ENCODE peak calls at places on chromosomes 7 and 10, in seven cellular contexts. D is GM23248; O is CD4-positive, CD25-positive, alpha-beta regulatory T cell; Y is esophagus squamous epithelium; F is SK-N-SH; G is colonic mucosa; U is SJCRH30. Z is an unnamed sample.

GRCh38 chr10:80603516-80603915 is 65.8 kb downstream of the SH2D4B start:
- DNase-seq in F (no peak), D (no peak), G (no peak), O (no peak), Y (no peak), U (no peak), Z (no peak)

GRCh38 chr10:110394296-110394695 is 89.6 kb upstream of the SMNDC1 start:
- DNase-seq in U (no peak), D (no peak), O (no peak), G (no peak), Y (no peak), F (no peak), Z (no peak)

GRCh38 chr7:94145602-94146001 is 141.4 kb upstream of the BET1 start:
- DNase-seq in D (peak; percentile 80), U (no peak), F (no peak), G (no peak), O (no peak), Y (no peak), Z (no peak)

GRCh38 chr10:121444515-121444914 is 153.7 kb downstream of the FGFR2 start:
- DNase-seq in D (no peak), F (no peak), Y (no peak), U (no peak), G (no peak), O (no peak), Z (no peak)

GRCh38 chr10:21087476-21087875 is 190.4 kb upstream of the NEBL start:
- DNase-seq in D (no peak), G (no peak), Y (no peak), O (no peak), U (no peak), F (no peak), Z (no peak)

GRCh38 chr10:102153093-102153620 is 968 bp downstream of the NOLC1 start:
- DNase-seq in D (peak; percentile 49), Y (no peak), O (peak; percentile 18), G (no peak), U (no peak), F (no peak), Z (no peak)

GRCh38 chr10:129756912-129757861 is 206.9 kb downstream of the EBF3 start:
- DNase-seq in G (no peak), F (no peak), D (peak; percentile 3), U (no peak), O (peak; percentile 11), Y (no peak), Z (no peak)

GRCh38 chr10:86306628-86307278 is 59.8 kb downstream of the GRID1 start:
- DNase-seq in G (no peak), Y (no peak), F (no peak), O (peak; percentile 14), D (peak; percentile 33), U (peak; percentile 19), Z (peak; percentile 15)

GRCh38 chr7:45923290-45923689 is 2.2 kb upstream of the IGFBP3 start:
- DNase-seq in U (peak; percentile 60), O (peak; percentile 48), G (peak; percentile 74), D (peak; percentile 90), Y (no peak), F (peak; percentile 78), Z (peak; percentile 73)

GRCh38 chr10:9668411-9668810 is 1349.3 kb upstream of the CELF2 start:
- DNase-seq in F (no peak), G (no peak), O (no peak), U (no peak), D (no peak), Y (no peak), Z (no peak)

GRCh38 chr10:100148353-100149211 is 37.2 kb downstream of the ERLIN1 start:
- DNase-seq in O (no peak), G (no peak), U (no peak), D (peak; percentile 82), F (no peak), Y (no peak), Z (no peak)

GRCh38 chr10:103807996-103808395 is 47.4 kb downstream of the SH3PXD2A start:
- DNase-seq in F (no peak), Y (no peak), G (no peak), O (no peak), U (no peak), D (no peak), Z (no peak)

GRCh38 chr7:85595639-85596268 is 408.9 kb upstream of the SEMA3D start:
- DNase-seq in U (no peak), D (peak; percentile 54), Y (no peak), G (no peak), O (no peak), F (no peak), Z (no peak)

GRCh38 chr7:97005764-97006145 is 402 bp downstream of the DLX6 start:
- DNase-seq in F (peak; percentile 84), U (no peak), Y (no peak), O (no peak), D (no peak), G (no peak), Z (no peak)

GRCh38 chr7:97003262-97004236 is 1.8 kb upstream of the DLX6 start:
- DNase-seq in U (no peak), D (no peak), F (peak; percentile 34), Y (no peak), O (no peak), G (no peak), Z (no peak)

GRCh38 chr7:97004931-97005763 is at the start of gene DLX6:
- DNase-seq in G (peak; percentile 52), F (peak; percentile 99), O (peak; percentile 44), D (peak; percentile 21), U (peak; percentile 82), Y (no peak), Z (peak; percentile 68)

GRCh38 chr7:97002555-97003261 is 2.6 kb upstream of the DLX6 start:
- DNase-seq in U (no peak), F (peak; percentile 15), O (no peak), D (no peak), G (no peak), Y (no peak), Z (no peak)

GRCh38 chr7:97004237-97004930 is 969 bp upstream of the DLX6 start:
- DNase-seq in O (no peak), D (no peak), G (no peak), Y (no peak), U (no peak), F (no peak), Z (no peak)
- H3K27me3 ChIP-seq in O (peaks cover 52% of the 10 kb centered on the region), D (peaks cover 94% of the 10 kb centered on the region), G (peaks cover 94% of the 10 kb centered on the region), Y (peaks cover 64% of the 10 kb centered on the region), U (no peaks in the 10 kb centered on the region), F (no peaks in the 10 kb centered on the region), Z (no peaks in the 10 kb centered on the region)

GRCh38 chr7:4438723-4439245 is 243.3 kb upstream of the FOXK1 start:
- DNase-seq in G (no peak), U (no peak), F (no peak), Y (no peak), O (no peak), D (no peak), Z (no peak)
- H3K9me3 ChIP-seq in G (no peaks in the 10 kb centered on the region), U (no peaks in the 10 kb centered on the region), F (peaks cover 4% of the 10 kb centered on the region), Y (no peaks in the 10 kb centered on the region), O (no peaks in the 10 kb centered on the region), D (no peaks in the 10 kb centered on the region), Z (no peaks in the 10 kb centered on the region)

GRCh38 chr7:73504017-73504416 is 18.1 kb downstream of the BAZ1B start:
- DNase-seq in F (peak; percentile 55), G (no peak), U (no peak), Y (no peak), D (no peak), O (no peak), Z (no peak)

GRCh38 chr7:73507556-73507955 is 14.5 kb downstream of the BAZ1B start:
- DNase-seq in Y (no peak), O (no peak), U (no peak), G (no peak), D (peak; percentile 20), F (no peak), Z (no peak)

GRCh38 chr7:73509463-73509862 is 12.6 kb downstream of the BAZ1B start:
- DNase-seq in Y (no peak), U (no peak), D (no peak), O (no peak), G (no peak), F (no peak), Z (no peak)

GRCh38 chr7:73503229-73503628 is 18.9 kb downstream of the BAZ1B start:
- DNase-seq in Y (no peak), F (no peak), U (no peak), O (no peak), G (no peak), D (no peak), Z (no peak)

GRCh38 chr7:73504920-73505319 is 17.2 kb downstream of the BAZ1B start:
- DNase-seq in F (no peak), D (no peak), G (no peak), Y (no peak), O (no peak), U (no peak), Z (no peak)
- H3K36me3 ChIP-seq in F (peaks cover 91% of the 10 kb centered on the region), D (peaks cover 70% of the 10 kb centered on the region), G (peaks cover 31% of the 10 kb centered on the region), Y (peaks cover 55% of the 10 kb centered on the region), O (peaks cover 79% of the 10 kb centered on the region), U (peaks cover 92% of the 10 kb centered on the region), Z (peaks cover 67% of the 10 kb centered on the region)

GRCh38 chr10:54554028-54554427 is 247.0 kb downstream of the PCDH15 start:
- DNase-seq in O (no peak), D (no peak), F (no peak), U (no peak), G (no peak), Y (no peak), Z (no peak)

GRCh38 chr10:54559498-54559897 is 241.5 kb downstream of the PCDH15 start:
- DNase-seq in G (no peak), F (no peak), O (no peak), D (no peak), Y (no peak), U (no peak), Z (no peak)
- H3K27me3 ChIP-seq in G (no peaks in the 10 kb centered on the region), F (no peaks in the 10 kb centered on the region), O (no peaks in the 10 kb centered on the region), D (no peaks in the 10 kb centered on the region), Y (no peaks in the 10 kb centered on the region), U (no peaks in the 10 kb centered on the region), Z (no peaks in the 10 kb centered on the region)

DNA sequence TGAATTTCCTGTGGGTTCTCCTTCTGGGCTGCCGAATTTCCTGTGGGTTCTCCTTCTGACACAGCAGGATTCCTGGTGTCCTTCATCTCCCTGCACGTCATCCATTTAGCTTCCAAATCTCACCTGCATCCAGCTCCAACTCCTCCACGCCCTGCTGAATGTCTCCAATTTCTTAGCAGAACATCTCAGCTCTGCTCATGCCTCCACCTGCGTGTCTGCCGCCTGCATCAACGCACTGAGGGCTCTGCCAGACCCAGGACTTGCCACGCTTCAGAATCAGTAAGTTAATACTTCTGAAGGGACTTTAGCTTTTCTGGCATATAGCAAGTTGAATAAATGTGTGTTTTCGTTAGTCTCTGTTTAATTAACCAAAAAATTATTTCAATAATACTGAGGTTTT is 31.1 kb upstream of the VIPR2 start:
- DNase-seq in G (no peak), O (no peak), Y (no peak), U (no peak), D (no peak), F (no peak), Z (no peak)
- H3K9me3 ChIP-seq in G (no peaks in the 10 kb centered on the region), O (peaks cover 6% of the 10 kb centered on the region), Y (peaks cover 5% of the 10 kb centered on the region), U (no peaks in the 10 kb centered on the region), D (no peaks in the 10 kb centered on the region), F (no peaks in the 10 kb centered on the region), Z (no peaks in the 10 kb centered on the region)

GRCh38 chr7:30447466-30447865 is 31.1 kb downstream of the NOD1 start:
- DNase-seq in U (no peak), Y (no peak), O (no peak), D (no peak), F (no peak), G (no peak), Z (no peak)
- H3K36me3 ChIP-seq in U (peaks cover 5% of the 10 kb centered on the region), Y (peaks cover 21% of the 10 kb centered on the region), O (peaks cover 45% of the 10 kb centered on the region), D (peaks cover 8% of the 10 kb centered on the region), F (peaks cover 13% of the 10 kb centered on the region), G (no peaks in the 10 kb centered on the region), Z (peaks cover 3% of the 10 kb centered on the region)

Z was measured in MG63.